ENCODE peak calls at places on chromosomes 6 and 20, in four cellular contexts. P, C, M and Y are unnamed samples.

GRCh38 chr6:11323666-11324452 is 91.4 kb upstream of the NEDD9 start:
- DNase-seq in P (no peak), C (no peak), M (no peak), Y (no peak)

GRCh38 chr6:169702640-169703246 is 817 bp downstream of the C6orf120 start:
- DNase-seq in P (no peak), C (no peak), M (no peak), Y (peak)

GRCh38 chr6:26162399-26162798 is 75.2 kb downstream of the HFE start:
- DNase-seq in P (no peak), M (no peak), C (no peak), Y (no peak)

GRCh38 chr6:44253307-44254101 is 3.8 kb downstream of the SLC35B2 start:
- DNase-seq in C (peak), M (no peak), P (peak), Y (peak)

GRCh38 chr20:10655723-10656122 is 18.1 kb downstream of the JAG1 start:
- DNase-seq in P (no peak), M (no peak), C (no peak), Y (no peak)

GRCh38 chr20:63151554-63152321 is 64.2 kb downstream of the YTHDF1 start:
- DNase-seq in C (peak), M (peak), P (peak), Y (no peak)

GRCh38 chr6:27894839-27895762 is 17.1 kb downstream of the OR2B2 start:
- DNase-seq in M (peak), C (peak), P (peak), Y (peak)

GRCh38 chr6:166910601-166911000 is 45.7 kb downstream of the RNASET2 start:
- DNase-seq in P (peak), M (no peak), C (no peak), Y (no peak)

GRCh38 chr6:16805190-16805860 is 44.1 kb upstream of the ATXN1 start:
- DNase-seq in C (no peak), P (peak), M (no peak), Y (no peak)

GRCh38 chr6:36858407-36858981 is 16.1 kb downstream of the PPIL1 start:
- DNase-seq in P (peak), M (no peak), C (peak), Y (no peak)

GRCh38 chr20:46206025-46206424 is 87.9 kb downstream of the CD40 start:
- DNase-seq in P (peak), M (peak), C (peak), Y (no peak)

GRCh38 chr20:52219441-52219840 is 27.9 kb upstream of the ZFP64 start:
- DNase-seq in P (peak), C (no peak), M (no peak), Y (no peak)

GRCh38 chr6:57220083-57220703 is 1.9 kb downstream of the RAB23 start:
- DNase-seq in C (no peak), P (no peak), M (no peak), Y (no peak)

GRCh38 chr6:57222684-57223077 is 574 bp upstream of the RAB23 start:
- DNase-seq in P (peak), C (no peak), M (no peak), Y (no peak)

GRCh38 chr6:57224769-57225515 is 2.8 kb upstream of the RAB23 start:
- DNase-seq in P (peak), C (peak), M (no peak), Y (no peak)

GRCh38 chr6:57221191-57221935 is 744 bp downstream of the RAB23 start:
- DNase-seq in M (peak), C (peak), P (peak), Y (peak)

DNA sequence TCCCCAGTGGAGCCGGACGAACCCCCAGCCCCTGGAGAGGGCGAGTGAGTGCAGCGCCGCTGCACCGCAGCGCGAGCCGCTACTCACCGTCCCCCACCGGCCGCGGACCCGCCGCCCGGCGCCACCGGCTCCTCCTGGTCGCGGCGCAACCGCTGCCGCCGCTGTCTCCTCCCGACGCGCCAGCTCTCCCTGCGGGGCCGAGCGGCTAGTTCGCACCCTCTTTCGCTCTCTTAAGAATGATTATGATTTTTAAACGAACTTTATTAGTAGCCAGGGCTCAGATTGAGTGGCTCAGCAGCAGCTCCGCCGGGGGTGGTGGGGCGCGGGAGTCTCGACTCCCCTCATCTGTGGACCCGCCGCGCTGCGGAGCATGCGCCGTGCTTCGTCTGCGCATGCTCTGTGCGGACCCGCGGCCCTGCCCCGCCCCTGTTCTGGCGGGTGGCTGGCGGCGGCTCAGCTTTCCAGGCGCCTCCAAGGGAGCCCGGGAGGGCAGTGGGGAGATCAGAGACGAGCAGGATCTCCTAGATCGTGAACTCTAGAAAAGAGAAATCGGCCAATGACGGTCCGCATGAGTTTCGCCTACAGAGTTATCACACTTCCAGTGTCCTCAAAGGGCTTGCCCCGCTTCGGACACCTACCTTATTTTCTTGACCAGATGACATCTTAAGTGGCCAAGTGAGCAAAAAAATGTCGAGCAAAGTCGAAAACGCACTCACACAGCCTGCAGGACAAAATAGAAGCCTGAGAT is at the start of gene RAB23:
- DNase-seq in M (peak), C (peak), P (peak), Y (peak)
- TF ChIP-seq CTCF in M (no peak), C (peak), P (no peak), Y (no peak)

GRCh38 chr6:108716801-108717791 is 131.1 kb upstream of the ARMC2 start:
- DNase-seq in M (no peak), P (no peak), C (no peak), Y (no peak)

GRCh38 chr6:108712946-108713345 is 135.3 kb upstream of the ARMC2 start:
- DNase-seq in C (no peak), P (no peak), M (no peak), Y (no peak)

GRCh38 chr6:108714012-108714773 is 134.0 kb upstream of the ARMC2 start:
- DNase-seq in P (no peak), M (peak), C (peak), Y (no peak)

GRCh38 chr6:108714774-108715414 is 133.3 kb upstream of the ARMC2 start:
- DNase-seq in C (peak), M (no peak), P (peak), Y (no peak)

DNA sequence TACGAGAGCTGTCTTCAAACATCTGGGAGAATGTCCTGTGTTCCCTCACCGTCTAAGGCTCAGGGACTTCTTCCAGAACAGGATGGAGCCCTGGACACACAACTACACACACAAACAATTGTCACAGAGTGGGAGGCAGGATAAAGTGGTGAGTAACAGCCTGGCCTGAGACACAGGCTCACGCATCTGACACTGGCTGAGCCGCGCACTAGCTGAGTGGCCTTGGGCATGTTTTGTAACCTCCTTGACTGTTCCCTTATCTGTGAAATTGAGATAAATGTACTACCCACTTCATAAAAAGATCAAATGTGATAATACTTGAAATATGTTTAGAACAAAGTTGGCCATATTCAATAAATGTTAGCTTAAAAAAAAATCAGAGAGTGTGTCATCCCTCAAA is 132.4 kb upstream of the ARMC2 start:
- DNase-seq in C (peak), P (no peak), M (no peak), Y (no peak)
- TF ChIP-seq CTCF in C (no peak), P (no peak), M (no peak), Y (no peak)

GRCh38 chr20:2402271-2402980 is 21.7 kb downstream of the TGM6 start:
- DNase-seq in P (peak), M (no peak), C (peak), Y (no peak)
- TF ChIP-seq CTCF in P (peak), M (no peak), C (peak), Y (peak)

GRCh38 chr6:107657373-107657754 is 166.7 kb downstream of the SCML4 start:
- DNase-seq in C (no peak), P (no peak), M (no peak), Y (no peak)

GRCh38 chr6:107658920-107659879 is 164.9 kb downstream of the SCML4 start:
- DNase-seq in M (no peak), C (no peak), P (peak), Y (no peak)

GRCh38 chr6:107656883-107657282 is 167.0 kb downstream of the SOBP start:
- DNase-seq in P (no peak), C (no peak), M (peak), Y (no peak)

GRCh38 chr6:107656381-107656780 is 166.5 kb downstream of the SOBP start:
- DNase-seq in P (peak), M (no peak), C (no peak), Y (no peak)

GRCh38 chr6:107657755-107658461 is 166.2 kb downstream of the SCML4 start:
- DNase-seq in M (peak), P (peak), C (peak), Y (no peak)
- TF ChIP-seq CTCF in M (no peak), P (peak), C (peak), Y (no peak)

GRCh38 chr6:55450007-55450406 is 122.7 kb downstream of the GFRAL start:
- DNase-seq in C (no peak), M (no peak), P (peak), Y (no peak)

GRCh38 chr6:55448446-55448845 is 121.2 kb downstream of the GFRAL start:
- DNase-seq in P (peak), M (no peak), C (no peak), Y (no peak)

GRCh38 chr6:55445648-55446204 is 118.5 kb downstream of the GFRAL start:
- DNase-seq in M (no peak), C (peak), P (peak), Y (peak)

GRCh38 chr6:55443238-55444134 is 116.2 kb downstream of the GFRAL start:
- DNase-seq in M (no peak), P (peak), C (no peak), Y (no peak)

DNA sequence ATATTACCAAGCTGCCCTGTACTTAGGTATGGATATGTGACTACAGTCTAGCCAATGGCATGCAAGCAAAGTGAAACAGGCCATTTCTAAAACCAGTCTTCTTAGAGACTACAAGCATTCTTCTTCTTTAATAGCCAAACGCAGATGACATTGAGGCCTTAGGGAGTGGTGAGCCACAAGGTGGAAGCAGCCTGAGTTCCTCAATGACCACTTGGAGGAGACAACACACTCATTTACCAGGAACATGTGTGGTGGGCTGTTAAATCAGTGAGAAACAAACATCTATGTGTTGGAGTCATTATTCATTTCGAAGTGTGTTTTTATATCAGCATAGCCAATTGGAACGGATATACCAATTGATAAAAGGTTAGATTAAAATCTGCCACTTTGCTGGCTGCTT is 122.0 kb downstream of the GFRAL start:
- DNase-seq in M (no peak), P (peak), C (no peak), Y (peak)
- TF ChIP-seq CTCF in M (no peak), P (peak), C (no peak), Y (peak)

GRCh38 chr6:33249732-33250625 is 21.7 kb downstream of the VPS52 start:
- DNase-seq in M (peak), P (peak), C (peak), Y (peak)

GRCh38 chr6:33247977-33248642 is 23.6 kb downstream of the VPS52 start:
- DNase-seq in M (peak), P (peak), C (peak), Y (peak)

GRCh38 chr6:33250731-33251130 is 20.9 kb downstream of the VPS52 start:
- DNase-seq in M (no peak), P (no peak), C (no peak), Y (no peak)

GRCh38 chr6:33248643-33248931 is 23.1 kb downstream of the VPS52 start:
- DNase-seq in P (peak), C (peak), M (no peak), Y (no peak)

GRCh38 chr6:33248932-33249731 is 22.5 kb downstream of the VPS52 start:
- DNase-seq in P (peak), M (peak), C (peak), Y (peak)
- TF ChIP-seq CTCF in P (peak), M (no peak), C (peak), Y (no peak)

GRCh38 chr6:42136508-42137191 is 5.8 kb downstream of the C6orf132 start:
- DNase-seq in C (peak), M (no peak), P (peak), Y (peak)
- TF ChIP-seq CTCF in C (peak), M (no peak), P (peak), Y (peak)

GRCh38 chr20:36591854-36592641 is 13.5 kb upstream of the RAB5IF start:
- DNase-seq in P (peak), M (peak), C (peak), Y (peak)
- TF ChIP-seq CTCF in P (peak), M (peak), C (peak), Y (no peak)

GRCh38 chr6:78770766-78771165 is 96.6 kb upstream of the IRAK1BP1 start:
- DNase-seq in P (no peak), C (no peak), M (no peak), Y (no peak)
- TF ChIP-seq CTCF in P (no peak), C (no peak), M (no peak), Y (no peak)

DNA sequence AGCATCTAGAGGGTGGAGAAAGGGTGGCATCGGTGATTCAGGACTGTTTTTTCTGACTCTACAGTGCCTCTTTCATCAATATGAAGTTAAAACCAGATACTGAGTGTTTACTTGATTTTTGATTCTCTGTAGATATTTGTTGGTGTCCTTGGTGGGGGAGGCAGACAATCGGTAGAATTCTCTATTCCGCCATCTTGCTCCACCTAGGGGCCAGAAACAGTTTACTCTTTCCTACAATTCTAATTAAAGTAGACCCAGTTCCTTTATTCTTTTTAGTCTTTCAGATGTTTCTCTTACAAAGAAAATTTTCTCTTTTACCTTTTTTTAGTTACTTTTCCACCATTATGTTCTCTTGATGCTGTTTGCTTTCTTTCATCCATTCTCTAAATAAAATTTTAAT is 162.1 kb upstream of the RAB32 start:
- DNase-seq in M (no peak), C (peak), P (peak), Y (no peak)
- TF ChIP-seq CTCF in M (no peak), C (peak), P (peak), Y (peak)